ENCODE peak calls at places on chromosome 6, in ten cellular contexts. F is A549, Q is H54, B is spleen, S is tibial nerve, C is transverse colon, K is IMR-90, R is lower leg skin, U is ovary, O is heart left ventricle. G is an unnamed sample.

GRCh38 chr6:125310994-125311649 is 9.4 kb upstream of the HDDC2 start:
- DNase-seq in Q (peak), F (peak), R (no peak), O (no peak), K (peak), U (no peak), S (no peak), C (no peak), B (no peak), G (peak)

GRCh38 chr6:90249458-90249857 is 47.2 kb downstream of the BACH2 start:
- DNase-seq in U (no peak), S (no peak), B (no peak), Q (no peak), R (no peak), O (no peak), C (no peak), F (no peak), K (no peak), G (no peak)

GRCh38 chr6:169912266-169913095 is 161.1 kb downstream of the ERMARD start:
- DNase-seq in C (no peak), F (no peak), Q (no peak), U (no peak), O (no peak), K (no peak), R (no peak), S (no peak), B (no peak), G (no peak)

GRCh38 chr6:140708386-140708785 is 1333.9 kb upstream of the CITED2 start:
- DNase-seq in S (no peak), C (no peak), U (no peak), B (no peak), O (no peak), F (no peak), Q (no peak), K (no peak), R (no peak), G (no peak)

GRCh38 chr6:157656437-157657005 is 166.5 kb upstream of the SNX9 start:
- DNase-seq in R (no peak), K (peak), U (no peak), Q (no peak), F (no peak), S (no peak), B (no peak), O (no peak), C (no peak), G (no peak)

GRCh38 chr6:3433005-3433404 is 23.8 kb downstream of the SLC22A23 start:
- DNase-seq in F (peak), K (no peak), B (no peak), C (no peak), U (no peak), S (no peak), O (no peak), R (no peak), Q (no peak), G (peak)

GRCh38 chr6:142945071-142945445 is at the start of gene HIVEP2:
- DNase-seq in O (peak), K (peak), U (peak), Q (peak), R (peak), S (peak), F (peak), B (peak), C (peak), G (peak)

GRCh38 chr6:148854086-148854485 is 107.3 kb downstream of the UST start:
- DNase-seq in Q (no peak), B (no peak), K (no peak), R (no peak), O (no peak), S (no peak), C (no peak), F (no peak), U (no peak), G (no peak)

GRCh38 chr6:21594427-21595264 is 1.1 kb downstream of the SOX4 start:
- DNase-seq in O (peak), K (peak), B (peak), F (peak), Q (peak), S (peak), R (peak), C (peak), U (peak), G (peak)

GRCh38 chr6:98574991-98575390 is 259.4 kb upstream of the POU3F2 start:
- DNase-seq in C (peak), U (no peak), B (no peak), R (no peak), S (no peak), K (no peak), O (no peak), F (peak), Q (no peak), G (peak)

GRCh38 chr6:21846541-21847451 is 253.2 kb downstream of the SOX4 start:
- DNase-seq in B (no peak), K (peak), Q (no peak), O (peak), C (no peak), S (no peak), U (no peak), F (no peak), R (no peak), G (no peak)

GRCh38 chr6:165641672-165642156 is 21.3 kb downstream of the PDE10A start:
- DNase-seq in S (no peak), U (no peak), R (no peak), C (no peak), Q (peak), O (no peak), F (peak), B (no peak), K (no peak), G (no peak)

GRCh38 chr6:18263561-18264337 is 581 bp downstream of the DEK start:
- DNase-seq in Q (peak), U (peak), B (peak), K (no peak), C (peak), R (no peak), O (peak), F (peak), S (peak), G (peak)

GRCh38 chr6:127518212-127518709 is 874 bp downstream of the MTCL3 start:
- DNase-seq in Q (no peak), U (no peak), R (no peak), K (no peak), C (no peak), B (no peak), S (no peak), F (peak), O (no peak), G (no peak)

GRCh38 chr6:133761706-133762105 is 127.2 kb upstream of the TCF21 start:
- DNase-seq in K (peak), S (no peak), Q (no peak), U (no peak), R (no peak), C (no peak), F (no peak), O (no peak), B (no peak), G (no peak)

GRCh38 chr6:163903528-163903927 is 489.0 kb downstream of the QKI start:
- DNase-seq in R (no peak), F (no peak), O (no peak), S (no peak), B (no peak), Q (no peak), K (no peak), C (no peak), U (no peak), G (no peak)

GRCh38 chr6:10205892-10206291 is 209.0 kb downstream of the TFAP2A start:
- DNase-seq in K (no peak), C (no peak), B (no peak), S (no peak), F (no peak), R (no peak), Q (no peak), O (no peak), U (no peak), G (no peak)

GRCh38 chr6:92647630-92648029 is 771.7 kb downstream of the EPHA7 start:
- DNase-seq in K (no peak), R (no peak), S (no peak), Q (no peak), C (no peak), U (no peak), O (no peak), F (no peak), B (no peak), G (no peak)

GRCh38 chr6:115667478-115667996 is 393.2 kb downstream of the FRK start:
- DNase-seq in F (no peak), K (no peak), U (no peak), R (no peak), B (no peak), O (no peak), Q (no peak), S (no peak), C (no peak), G (no peak)

GRCh38 chr6:149128489-149129145 is 188.9 kb upstream of the TAB2 start:
- DNase-seq in S (no peak), U (peak), K (no peak), Q (no peak), F (no peak), O (no peak), R (no peak), B (no peak), C (no peak), G (peak)

GRCh38 chr6:26322645-26323482 is 42.1 kb upstream of the BTN3A2 start:
- DNase-seq in Q (no peak), R (peak), S (no peak), K (peak), O (peak), U (no peak), F (peak), C (peak), B (no peak), G (peak)

GRCh38 chr6:19472168-19472567 is 365.0 kb upstream of the ID4 start:
- DNase-seq in U (no peak), F (peak), R (no peak), B (no peak), K (peak), C (no peak), Q (peak), O (no peak), S (no peak), G (no peak)

GRCh38 chr6:144334150-144334708 is 49.1 kb downstream of the UTRN start:
- DNase-seq in F (no peak), K (no peak), S (no peak), O (peak), C (peak), Q (no peak), U (no peak), B (peak), R (no peak), G (no peak)

GRCh38 chr6:166471797-166472260 is 89.1 kb upstream of the MPC1 start:
- DNase-seq in S (no peak), F (no peak), Q (no peak), O (no peak), C (no peak), K (no peak), B (peak), R (no peak), U (no peak), G (no peak)

GRCh38 chr6:125611573-125612399 is 137.6 kb upstream of the HEY2 start:
- DNase-seq in K (no peak), B (no peak), U (no peak), C (no peak), S (no peak), O (peak), R (no peak), F (no peak), Q (no peak), G (peak)

GRCh38 chr6:7146079-7146828 is 38.5 kb downstream of the RREB1 start:
- DNase-seq in F (no peak), O (peak), S (no peak), U (no peak), Q (peak), R (peak), B (peak), K (peak), C (peak), G (peak)
- TF ChIP-seq POLR2A in F (no peak), O (no peak), S (no peak), U (no peak), Q (no peak), R (no peak), B (no peak), K (peak), C (peak), G (no peak)

GRCh38 chr6:47749726-47750125 is 32.1 kb upstream of the OPN5 start:
- DNase-seq in K (no peak), Q (no peak), F (no peak), S (no peak), C (no peak), U (no peak), R (no peak), B (no peak), O (no peak), G (no peak)

GRCh38 chr6:47741807-47742206 is 40.0 kb upstream of the OPN5 start:
- DNase-seq in B (no peak), R (no peak), F (peak), Q (no peak), O (peak), U (no peak), S (no peak), K (no peak), C (peak), G (no peak)

GRCh38 chr6:47740714-47741113 is 41.1 kb upstream of the OPN5 start:
- DNase-seq in Q (no peak), C (no peak), R (no peak), O (no peak), F (peak), S (no peak), K (no peak), U (no peak), B (no peak), G (no peak)

DNA sequence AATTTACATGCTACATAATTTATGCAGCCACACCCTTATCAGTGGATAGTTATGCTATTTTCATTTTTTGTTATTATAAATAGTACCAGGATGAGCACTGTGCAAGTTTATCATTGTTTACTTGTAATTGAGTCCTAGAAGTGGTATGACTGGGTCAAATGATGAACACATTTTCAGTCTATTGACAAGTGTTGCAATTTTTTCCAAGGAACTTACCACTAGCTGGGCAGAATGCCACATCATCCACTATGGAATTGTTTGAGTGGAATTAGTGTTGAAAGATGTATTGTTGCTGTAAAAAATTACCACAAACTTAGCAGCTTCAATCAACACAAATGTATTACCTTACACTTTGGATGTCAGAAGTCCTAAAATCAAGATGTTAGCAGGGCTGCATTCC is 38.1 kb upstream of the OPN5 start:
- DNase-seq in U (no peak), O (no peak), S (no peak), B (no peak), Q (no peak), K (no peak), F (peak), C (no peak), R (no peak), G (no peak)
- TF ChIP-seq POLR2A in U (no peak), O (no peak), S (no peak), B (no peak), Q (no peak), K (no peak), F (no peak), C (no peak), R (no peak), G (no peak)

GRCh38 chr6:112183271-112183671 is 71.1 kb downstream of the LAMA4 start:
- DNase-seq in O (no peak), B (no peak), S (no peak), Q (no peak), U (no peak), K (peak), C (no peak), F (no peak), R (no peak), G (no peak)

GRCh38 chr6:112178846-112179245 is 75.5 kb downstream of the LAMA4 start:
- DNase-seq in U (no peak), S (no peak), Q (no peak), K (no peak), F (no peak), R (no peak), O (no peak), B (no peak), C (no peak), G (no peak)

GRCh38 chr6:112179631-112180030 is 74.7 kb downstream of the LAMA4 start:
- DNase-seq in Q (no peak), C (no peak), U (no peak), R (no peak), F (no peak), B (no peak), O (no peak), K (peak), S (no peak), G (no peak)

GRCh38 chr6:112180095-112180820 is 74.1 kb downstream of the LAMA4 start:
- DNase-seq in R (peak), F (peak), U (no peak), Q (no peak), K (peak), O (peak), S (no peak), B (no peak), C (peak), G (peak)

DNA sequence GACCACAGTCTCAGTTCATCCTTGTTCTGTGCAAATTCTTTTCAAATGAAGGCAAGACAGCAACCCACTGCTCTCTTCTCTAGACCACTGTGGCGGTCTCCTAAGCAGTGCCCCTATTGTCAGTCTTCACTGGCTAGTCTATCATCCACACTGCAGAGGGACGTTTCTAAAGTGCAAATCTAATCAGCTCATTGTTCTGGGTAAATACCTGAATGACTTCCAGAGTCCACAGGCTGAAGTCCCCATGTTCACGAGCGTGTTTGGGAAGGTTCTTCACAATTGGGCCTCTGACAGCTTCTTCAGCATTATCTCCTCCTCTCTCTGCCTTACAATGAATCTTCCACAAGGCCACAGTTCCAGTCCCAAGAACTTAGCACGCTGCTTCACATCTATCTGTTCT is 73.2 kb downstream of the LAMA4 start:
- DNase-seq in C (no peak), R (no peak), U (no peak), F (no peak), O (no peak), S (no peak), K (no peak), B (no peak), Q (no peak), G (no peak)
- TF ChIP-seq POLR2A in C (no peak), R (no peak), U (no peak), F (no peak), O (no peak), S (no peak), K (no peak), B (no peak), Q (no peak), G (no peak)

DNA sequence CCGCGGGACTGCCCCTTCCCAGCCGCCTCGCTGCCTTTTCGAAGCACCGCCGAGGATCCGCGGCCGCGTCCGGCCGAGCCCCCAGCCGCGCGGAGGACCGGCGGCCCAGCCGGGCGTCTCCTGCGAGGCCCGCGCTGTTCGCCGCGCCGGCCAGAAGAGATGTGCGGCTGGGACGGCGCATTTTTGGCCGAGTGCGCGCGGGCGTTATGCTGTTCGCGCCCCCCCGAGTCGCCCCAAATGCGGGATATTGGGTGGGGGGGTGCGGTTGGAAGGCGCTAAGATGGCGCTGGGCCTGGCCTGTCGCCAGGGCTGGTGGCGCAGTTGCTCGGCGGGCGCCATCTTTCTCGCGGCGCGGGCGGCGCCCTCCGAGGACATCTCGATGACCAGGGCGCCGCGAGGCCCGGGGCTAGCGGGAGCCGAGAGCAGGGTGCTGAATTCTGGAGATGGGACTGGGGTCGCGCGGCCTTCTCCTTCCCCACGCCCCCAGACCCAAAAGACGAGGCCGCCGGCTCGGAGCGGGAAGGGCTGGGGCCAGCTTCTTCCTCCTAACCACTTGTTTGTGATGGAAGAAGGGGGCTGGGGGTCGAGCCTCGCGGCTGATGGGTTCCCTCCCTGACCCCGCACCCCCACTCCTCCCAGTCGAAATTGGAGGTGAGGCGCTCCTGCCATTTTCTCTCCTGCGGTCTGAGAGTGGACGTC is 1.5 kb downstream of the BICRAL start:
- DNase-seq in F (peak), R (peak), C (peak), U (peak), Q (peak), K (peak), O (peak), S (peak), B (peak), G (peak)
- TF ChIP-seq POLR2A in F (peak), R (no peak), C (peak), U (peak), Q (peak), K (peak), O (no peak), S (peak), B (no peak), G (peak)

GRCh38 chr6:30494275-30494990 is 5.1 kb downstream of the HLA-E start:
- DNase-seq in K (no peak), U (no peak), B (no peak), O (no peak), Q (no peak), R (no peak), S (no peak), C (no peak), F (no peak), G (no peak)

GRCh38 chr6:30493643-30494250 is 4.4 kb downstream of the HLA-E start:
- DNase-seq in B (peak), U (no peak), R (no peak), O (no peak), S (no peak), F (no peak), K (no peak), C (no peak), Q (no peak), G (no peak)

GRCh38 chr6:30489081-30490030 is at the start of gene HLA-E:
- DNase-seq in U (peak), K (peak), R (peak), Q (peak), O (peak), B (peak), S (peak), C (peak), F (peak), G (peak)

GRCh38 chr6:30491963-30492616 is 2.8 kb downstream of the HLA-E start:
- DNase-seq in Q (no peak), S (no peak), K (no peak), B (no peak), C (no peak), O (no peak), U (no peak), F (no peak), R (no peak), G (no peak)

DNA sequence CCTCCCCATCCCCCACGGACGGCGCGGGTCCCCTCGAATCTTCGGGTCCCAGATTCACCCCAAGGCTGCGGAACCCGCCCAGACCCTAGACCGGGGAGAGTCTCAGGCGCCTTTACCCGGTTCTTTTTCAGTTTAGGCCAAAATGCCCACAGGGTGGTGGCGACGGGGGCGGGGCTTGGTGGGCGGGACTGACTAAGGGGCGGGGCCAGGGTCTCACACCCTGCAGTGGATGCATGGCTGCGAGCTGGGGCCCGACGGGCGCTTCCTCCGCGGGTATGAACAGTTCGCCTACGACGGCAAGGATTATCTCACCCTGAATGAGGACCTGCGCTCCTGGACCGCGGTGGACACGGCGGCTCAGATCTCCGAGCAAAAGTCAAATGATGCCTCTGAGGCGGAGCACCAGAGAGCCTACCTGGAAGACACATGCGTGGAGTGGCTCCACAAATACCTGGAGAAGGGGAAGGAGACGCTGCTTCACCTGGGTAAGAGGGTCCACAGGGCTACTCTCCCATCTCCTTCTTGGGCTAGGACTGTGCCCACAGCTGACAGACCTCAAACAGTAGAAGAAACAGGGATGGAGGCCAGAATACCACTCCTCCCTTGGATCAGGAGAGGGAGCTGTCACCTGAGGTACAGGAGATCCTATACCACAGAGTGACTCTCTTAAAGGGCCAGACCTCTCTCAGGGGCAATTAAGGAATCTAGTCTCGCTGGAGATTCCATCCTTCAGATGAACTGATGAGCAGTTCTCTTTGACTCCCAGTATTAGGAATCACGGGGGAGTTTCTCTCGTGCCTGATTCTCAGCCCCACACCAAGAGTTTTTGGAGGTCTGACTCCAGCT is 945 bp downstream of the HLA-E start:
- DNase-seq in K (peak), B (peak), O (peak), R (peak), S (peak), U (peak), C (peak), Q (no peak), F (peak), G (peak)
- TF ChIP-seq POLR2A in K (no peak), B (no peak), O (no peak), R (no peak), S (no peak), U (no peak), C (no peak), Q (no peak), F (no peak), G (no peak)

G was measured in body of pancreas.